ENCODE peak calls at places on chromosomes 1 and 21, in seven cellular contexts. R, E, G, C, J, L and U are unnamed samples. For H3K4me1, the result is how much of the 10 kb centered on the place peaks cover.

GRCh38 chr21:16502897-16503296 is 773.1 kb downstream of the USP25 start:
- DNase-seq in G (no peak), E (no peak), C (no peak), R (no peak), J (no peak), L (no peak), U (no peak)

GRCh38 chr1:72435025-72435424 is 152.7 kb upstream of the NEGR1 start:
- DNase-seq in L (no peak), E (no peak), C (no peak), G (no peak), J (no peak), R (no peak), U (no peak)

GRCh38 chr1:98749152-98749756 is 87.7 kb downstream of the SNX7 start:
- DNase-seq in R (peak), C (no peak), J (no peak), G (no peak), E (no peak), L (peak), U (no peak)

GRCh38 chr1:11617314-11617713 is 36.9 kb downstream of the FBXO2 start:
- DNase-seq in J (no peak), G (no peak), L (no peak), R (no peak), C (no peak), E (no peak), U (no peak)

GRCh38 chr1:65195495-65196417 is 47.8 kb downstream of the AK4 start:
- DNase-seq in E (no peak), G (no peak), R (no peak), L (peak), C (no peak), J (no peak), U (no peak)

GRCh38 chr1:217660353-217661062 is 29.4 kb downstream of the SPATA17 start:
- DNase-seq in E (no peak), R (no peak), L (peak), G (no peak), C (no peak), J (no peak), U (no peak)

GRCh38 chr21:33969600-33969999 is 54.0 kb upstream of the ATP5PO start:
- DNase-seq in J (no peak), C (no peak), G (no peak), E (no peak), L (no peak), R (no peak), U (no peak)

GRCh38 chr1:154864189-154864985 is 5.7 kb downstream of the KCNN3 start:
- DNase-seq in J (no peak), R (no peak), E (no peak), G (no peak), L (no peak), C (no peak), U (no peak)

GRCh38 chr1:224052767-224053166 is 61.1 kb upstream of the FBXO28 start:
- DNase-seq in E (no peak), R (no peak), L (peak), C (no peak), J (no peak), G (no peak), U (no peak)

GRCh38 chr1:151616505-151616849 is 4.6 kb downstream of the SNX27 start:
- DNase-seq in R (no peak), E (no peak), L (no peak), J (no peak), C (no peak), G (no peak), U (no peak)

DNA sequence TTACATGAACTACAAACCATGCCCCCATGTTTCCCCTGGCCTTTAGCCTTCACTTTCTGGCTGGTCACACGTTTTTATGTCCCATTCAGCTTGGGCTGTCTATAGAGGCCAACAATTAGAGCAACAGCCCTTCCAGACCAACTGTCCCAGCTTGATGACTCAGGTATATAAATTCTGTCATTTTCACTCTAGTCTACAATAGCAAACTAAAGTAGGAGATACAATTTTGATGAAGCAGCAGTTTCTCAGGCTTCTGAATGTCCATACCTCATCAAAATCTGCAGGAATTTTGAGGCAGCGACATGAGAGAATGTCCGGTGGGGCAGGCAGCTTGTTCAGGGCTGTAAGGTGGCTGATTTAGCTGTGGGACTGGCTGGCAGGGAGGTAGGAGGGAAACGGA is 45.6 kb upstream of the VAV3 start:
- DNase-seq in L (no peak), E (no peak), C (no peak), G (no peak), R (no peak), J (no peak), U (no peak)
- H3K4me1 ChIP-seq in L (under half), E (under half), C (under half), G (under half), R (under half), J (under half), U (under half)

GRCh38 chr1:31587720-31588423 is 11.6 kb downstream of the TINAGL1 start:
- DNase-seq in L (peak), R (no peak), C (peak), E (peak), J (peak), G (peak), U (peak)

GRCh38 chr1:31584869-31585735 is 8.8 kb downstream of the TINAGL1 start:
- DNase-seq in E (no peak), G (peak), C (no peak), R (no peak), J (no peak), L (no peak), U (no peak)

GRCh38 chr1:31586376-31587327 is 10.3 kb downstream of the TINAGL1 start:
- DNase-seq in J (no peak), E (no peak), C (no peak), R (no peak), L (no peak), G (peak), U (no peak)

GRCh38 chr1:31583995-31584868 is 7.9 kb downstream of the TINAGL1 start:
- DNase-seq in L (peak), C (no peak), R (no peak), G (peak), E (peak), J (peak), U (peak)

GRCh38 chr1:31585736-31586365 is 9.5 kb downstream of the TINAGL1 start:
- DNase-seq in E (no peak), R (no peak), G (no peak), L (no peak), J (no peak), C (no peak), U (no peak)
- H3K4me1 ChIP-seq in E (under half), R (under half), G (half or more), L (under half), J (half or more), C (half or more), U (under half)

GRCh38 chr1:226686440-226687436 is 52.3 kb downstream of the ITPKB start:
- DNase-seq in G (no peak), L (no peak), C (no peak), J (no peak), R (no peak), E (no peak), U (no peak)

GRCh38 chr1:226685196-226685820 is 53.8 kb downstream of the ITPKB start:
- DNase-seq in J (no peak), E (no peak), R (no peak), C (peak), G (no peak), L (no peak), U (no peak)

GRCh38 chr1:226688852-226689251 is 50.2 kb downstream of the ITPKB start:
- DNase-seq in E (no peak), C (no peak), J (no peak), L (no peak), R (no peak), G (no peak), U (no peak)

GRCh38 chr1:226688056-226688748 is 50.9 kb downstream of the ITPKB start:
- DNase-seq in L (no peak), G (no peak), J (no peak), E (no peak), C (no peak), R (no peak), U (no peak)

GRCh38 chr1:226687476-226687875 is 51.6 kb downstream of the ITPKB start:
- DNase-seq in G (no peak), R (peak), E (no peak), J (no peak), C (no peak), L (no peak), U (no peak)
- H3K4me1 ChIP-seq in G (half or more), R (half or more), E (under half), J (half or more), C (under half), L (under half), U (under half)

DNA sequence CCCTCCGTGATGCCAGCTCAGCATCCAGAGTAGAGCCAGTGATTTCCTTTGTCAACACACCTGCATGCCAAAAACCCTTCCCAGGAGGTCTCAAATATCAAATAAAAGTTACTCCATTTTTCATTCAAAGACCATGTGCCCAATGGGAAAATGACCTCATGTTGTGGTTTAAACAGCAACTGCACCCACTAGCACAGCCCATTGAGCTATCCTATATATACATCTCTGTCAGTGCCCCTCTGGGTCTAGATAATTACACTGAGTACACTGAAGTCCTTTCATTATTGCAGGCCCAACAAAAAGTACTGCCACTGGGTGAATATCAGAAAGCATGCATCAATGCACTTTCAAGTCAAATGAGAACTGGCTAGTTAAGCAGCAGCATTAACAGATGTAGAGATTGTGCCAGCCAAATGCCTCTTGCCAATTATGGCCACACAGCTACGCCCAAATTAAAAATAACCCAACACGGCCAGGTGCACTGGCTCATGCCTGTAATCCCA is 117.7 kb downstream of the SLC45A1 start:
- DNase-seq in E (no peak), L (no peak), J (no peak), C (no peak), R (no peak), G (no peak), U (no peak)
- H3K4me1 ChIP-seq in E (under half), L (under half), J (under half), C (under half), R (under half), G (under half), U (under half)

DNA sequence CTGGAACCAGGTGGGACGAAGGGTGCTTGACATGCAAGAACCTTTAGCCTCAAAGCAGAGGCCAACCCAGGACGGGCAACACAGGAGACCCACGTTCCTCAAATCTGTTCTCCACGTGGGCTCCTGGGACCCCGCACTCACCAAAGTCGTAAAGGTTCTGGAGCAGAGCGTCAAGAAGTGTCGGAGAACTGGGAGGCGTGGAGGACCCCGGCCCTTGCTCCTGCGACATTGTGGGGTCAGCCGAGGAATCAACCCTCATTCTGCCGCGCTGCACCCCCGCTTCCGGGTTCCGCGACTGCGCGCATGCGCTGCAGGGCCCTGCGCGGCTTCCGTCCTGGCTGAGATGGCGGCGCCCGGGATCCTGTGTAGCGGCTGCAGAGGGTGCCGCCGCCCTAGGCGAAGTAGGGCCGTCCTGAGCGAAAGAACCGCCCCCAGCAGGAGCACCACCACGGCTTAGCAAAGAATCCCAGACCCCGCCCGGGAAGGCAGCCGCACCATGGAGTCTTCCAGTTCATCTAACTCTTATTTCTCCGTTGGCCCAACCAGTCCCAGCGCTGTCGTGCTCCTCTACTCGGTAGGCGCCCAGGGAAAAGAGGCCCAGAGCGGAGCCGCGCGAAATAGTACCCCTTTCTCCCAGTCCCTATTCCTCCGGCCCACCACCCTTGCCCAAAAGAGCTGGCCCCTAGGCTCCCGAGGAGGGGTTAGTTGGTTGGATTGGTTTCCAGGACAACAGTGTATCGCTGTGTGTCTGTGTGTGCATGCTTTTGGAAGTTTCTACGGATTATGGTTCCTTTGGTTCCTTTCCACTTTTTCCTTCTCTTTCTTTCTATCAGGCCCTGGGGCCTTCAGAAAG is at the start of gene GNPAT:
- DNase-seq in R (peak), G (peak), E (peak), L (peak), C (peak), J (peak), U (peak)
- H3K4me1 ChIP-seq in R (half or more), G (under half), E (under half), L (under half), C (under half), J (under half), U (under half)

DNA sequence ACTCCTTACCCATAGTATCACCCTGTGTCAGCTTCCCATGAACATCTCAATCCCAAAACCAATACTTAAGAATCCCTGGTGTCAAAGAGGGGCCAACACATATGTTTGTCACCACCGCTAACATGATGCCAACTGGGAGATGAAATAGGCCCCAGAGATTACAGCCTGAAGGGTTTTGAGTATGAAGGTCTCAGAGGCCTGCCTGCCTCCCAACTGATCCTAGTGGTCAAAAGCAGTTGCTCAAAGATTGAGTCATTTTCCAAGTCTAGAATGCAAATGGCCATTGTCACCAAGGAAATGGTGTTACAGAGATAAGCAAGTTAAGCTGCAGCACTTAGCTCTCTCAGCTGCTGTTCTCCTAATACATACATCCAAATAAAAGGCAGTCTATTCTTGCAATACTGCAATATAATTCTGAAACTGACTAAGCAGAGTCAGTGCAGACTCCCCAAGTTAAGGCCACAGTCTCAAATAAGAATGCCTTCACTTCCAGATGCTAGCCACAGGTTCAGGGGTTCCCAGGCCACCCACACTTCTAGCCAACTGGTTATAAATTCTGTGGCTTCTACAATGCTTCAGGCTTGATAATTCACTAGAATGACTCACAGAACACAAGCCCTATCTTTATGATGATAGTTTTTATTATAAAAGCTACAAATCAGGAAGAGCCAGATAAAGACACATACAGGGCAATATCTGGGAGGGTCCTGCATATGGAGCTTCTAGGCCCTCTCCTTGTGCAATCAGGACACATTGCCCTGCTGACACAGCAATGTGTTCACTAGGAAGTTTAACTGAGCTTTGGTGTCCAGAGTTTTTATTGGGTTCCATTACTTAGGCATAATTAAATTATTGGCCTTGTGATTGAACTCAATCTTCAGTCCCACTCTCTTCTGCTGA is 18.6 kb downstream of the DUSP10 start:
- DNase-seq in J (no peak), G (no peak), E (no peak), R (no peak), C (no peak), L (no peak), U (no peak)
- H3K4me1 ChIP-seq in J (under half), G (under half), E (under half), R (under half), C (under half), L (under half), U (under half)

GRCh38 chr21:29238052-29238966 is 60.4 kb upstream of the BACH1 start:
- DNase-seq in R (no peak), G (no peak), E (no peak), L (peak), J (no peak), C (no peak), U (no peak)
- H3K4me1 ChIP-seq in R (under half), G (under half), E (under half), L (under half), J (under half), C (under half), U (under half)

GRCh38 chr1:94554611-94555010 is 13.1 kb upstream of the F3 start:
- DNase-seq in C (no peak), G (no peak), R (no peak), J (no peak), E (no peak), L (no peak), U (no peak)

GRCh38 chr1:94555091-94555490 is 13.5 kb upstream of the F3 start:
- DNase-seq in L (no peak), G (no peak), R (no peak), C (no peak), J (no peak), E (no peak), U (no peak)

GRCh38 chr1:94553323-94553730 is 11.8 kb upstream of the F3 start:
- DNase-seq in L (no peak), G (no peak), C (no peak), E (peak), J (no peak), R (no peak), U (no peak)

GRCh38 chr1:94552071-94552586 is 10.6 kb upstream of the F3 start:
- DNase-seq in L (no peak), J (no peak), G (no peak), R (no peak), C (no peak), E (peak), U (peak)

DNA sequence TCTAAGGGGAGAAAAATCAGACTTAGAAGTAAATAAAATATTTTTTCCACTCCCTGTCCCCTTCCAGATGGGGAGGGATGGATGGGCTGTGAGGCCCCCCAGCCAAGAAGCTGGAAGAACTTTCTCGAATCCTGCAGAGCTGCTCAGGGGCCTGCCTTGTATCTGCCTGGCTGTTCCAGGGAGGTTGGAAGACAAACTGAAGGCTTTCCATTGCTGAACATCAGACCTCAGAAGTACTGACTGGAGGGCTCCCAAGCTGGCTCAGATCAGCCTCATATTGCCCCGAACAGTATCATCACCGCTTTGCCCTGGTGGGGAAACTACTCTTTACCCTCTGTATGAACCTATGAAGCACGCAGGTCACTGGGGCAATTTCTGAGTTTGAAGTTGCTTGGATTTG is 12.4 kb upstream of the F3 start:
- DNase-seq in R (no peak), C (no peak), G (no peak), E (no peak), L (no peak), J (no peak), U (no peak)
- H3K4me1 ChIP-seq in R (under half), C (under half), G (under half), E (under half), L (under half), J (under half), U (under half)

GRCh38 chr1:8390707-8391106 is 72.8 kb downstream of the SLC45A1 start:
- DNase-seq in J (no peak), L (no peak), R (no peak), G (no peak), C (no peak), E (no peak), U (no peak)
- H3K4me1 ChIP-seq in J (half or more), L (under half), R (half or more), G (under half), C (under half), E (under half), U (under half)